ENCODE peak calls at places on chromosomes 6 and 20, in six cellular contexts. U is GM23338, J is Panc1, X is WERI-Rb-1, S is heart right ventricle, O is AG09319. W is an unnamed sample.

GRCh38 chr6:112466378-112467151 is 119.4 kb downstream of the RFPL4B start:
- DNase-seq in O (no peak), J (no peak), X (no peak), U (no peak), S (no peak), W (no peak)

GRCh38 chr6:147507162-147508072 is 1.1 kb upstream of the SAMD5 start:
- DNase-seq in U (peak), X (peak), S (no peak), O (no peak), J (no peak), W (peak)

GRCh38 chr20:59159822-59160740 is 3.5 kb upstream of the ZNF831 start:
- DNase-seq in J (no peak), X (no peak), U (no peak), O (no peak), S (no peak), W (no peak)

GRCh38 chr6:88780714-88781389 is 182.6 kb downstream of the RNGTT start:
- DNase-seq in J (peak), O (peak), X (peak), S (peak), U (peak), W (peak)

GRCh38 chr20:20085812-20086211 is 33.5 kb downstream of the CFAP61 start:
- DNase-seq in U (no peak), S (peak), J (no peak), O (no peak), X (no peak), W (no peak)

GRCh38 chr20:51393566-51393965 is 149.0 kb downstream of the NFATC2 start:
- DNase-seq in U (no peak), J (no peak), O (no peak), X (no peak), S (peak), W (no peak)

GRCh38 chr6:90687751-90688380 is 101.0 kb upstream of the MAP3K7 start:
- DNase-seq in J (no peak), S (no peak), X (no peak), O (no peak), U (no peak), W (no peak)

GRCh38 chr6:109695468-109695867 is 4.4 kb downstream of the FIG4 start:
- DNase-seq in X (no peak), U (peak), J (no peak), O (no peak), S (no peak), W (no peak)

GRCh38 chr20:56710577-56711465 is 81.7 kb downstream of the TFAP2C start:
- DNase-seq in U (peak), S (no peak), X (no peak), J (peak), O (no peak), W (no peak)

GRCh38 chr6:42168650-42169049 is 4.5 kb upstream of the GUCA1A start:
- DNase-seq in X (no peak), S (no peak), U (no peak), J (no peak), O (no peak), W (no peak)

GRCh38 chr6:26087284-26088115 is at the start of gene HFE:
- DNase-seq in O (no peak), U (peak), J (no peak), S (peak), X (no peak), W (peak)

GRCh38 chr6:157732416-157733161 is 90.5 kb upstream of the SNX9 start:
- DNase-seq in X (no peak), J (no peak), S (no peak), U (no peak), O (no peak), W (no peak)

GRCh38 chr6:159043236-159043635 is 1.6 kb downstream of the TAGAP start:
- DNase-seq in J (no peak), O (no peak), X (no peak), U (no peak), S (no peak), W (no peak)

GRCh38 chr6:70380259-70380658 is 33.0 kb upstream of the FAM135A start:
- DNase-seq in J (no peak), X (no peak), O (no peak), U (no peak), S (no peak), W (no peak)

DNA sequence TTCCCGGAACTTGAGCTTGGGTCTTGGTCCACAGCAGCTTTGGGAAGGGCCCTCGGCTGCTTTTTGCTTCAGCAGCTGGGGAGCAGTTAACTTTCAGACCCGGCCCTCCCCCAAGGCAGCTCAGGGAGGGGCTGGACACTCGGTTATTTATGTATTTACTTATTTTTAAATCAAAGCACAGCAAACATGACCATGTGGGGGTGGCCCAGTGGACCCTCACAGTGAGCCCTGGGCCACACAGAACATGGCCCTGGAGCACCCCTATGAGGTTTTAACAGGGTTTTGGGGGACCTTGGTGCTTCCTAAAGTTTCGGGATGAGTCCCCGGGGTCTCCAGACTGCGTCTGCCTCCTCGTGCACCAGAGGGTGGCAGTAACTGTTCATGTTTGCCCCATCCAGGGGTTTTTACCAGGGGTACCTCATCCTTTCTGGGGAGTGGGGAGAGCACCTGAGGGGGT is 26.6 kb upstream of the NPBWR2 start:
- DNase-seq in S (no peak), J (no peak), O (no peak), U (peak), X (no peak), W (no peak)
- TF ChIP-seq CTCF in S (no peak), J (no peak), O (no peak), U (peak), X (no peak), W (peak)

GRCh38 chr20:17654649-17655285 is 27.3 kb downstream of the RRBP1 start:
- DNase-seq in X (peak), O (no peak), U (peak), J (no peak), S (no peak), W (peak)
- TF ChIP-seq CTCF in X (peak), O (peak), U (peak), J (peak), S (peak), W (peak)

GRCh38 chr6:6221829-6222535 is 98.5 kb downstream of the F13A1 start:
- DNase-seq in J (no peak), U (peak), X (peak), S (no peak), O (no peak), W (peak)
- TF ChIP-seq CTCF in J (peak), U (peak), X (peak), S (peak), O (no peak), W (peak)

GRCh38 chr6:96878101-96878500 is 19.6 kb downstream of the NDUFAF4 start:
- DNase-seq in J (no peak), U (no peak), S (no peak), O (no peak), X (no peak), W (no peak)

DNA sequence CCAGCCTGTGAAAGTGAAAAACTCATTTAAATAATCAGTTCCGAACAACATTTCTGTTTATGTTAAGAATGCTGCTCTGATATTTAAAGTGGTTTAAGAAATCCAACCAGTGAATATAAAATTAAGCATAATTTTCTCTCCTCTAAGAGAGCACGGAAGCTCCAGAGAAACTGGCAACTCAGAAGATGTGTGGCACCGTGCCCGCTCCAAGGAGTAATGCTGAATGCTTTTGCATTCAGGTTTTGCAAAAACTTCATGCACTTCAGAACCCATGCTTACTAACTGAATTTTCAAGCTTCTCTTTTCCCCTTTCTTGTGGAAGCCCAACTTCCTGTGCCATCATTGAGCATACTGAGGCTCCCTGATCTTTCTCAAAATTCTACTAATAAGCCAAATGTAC is 20.5 kb downstream of the NDUFAF4 start:
- DNase-seq in J (no peak), O (no peak), U (no peak), X (no peak), S (no peak), W (no peak)
- TF ChIP-seq CTCF in J (no peak), O (no peak), U (no peak), X (no peak), S (no peak), W (no peak)

GRCh38 chr20:2816583-2817340 is 598 bp downstream of the TMEM239 start:
- DNase-seq in O (no peak), S (no peak), U (peak), J (no peak), X (no peak), W (no peak)
- TF ChIP-seq CTCF in O (no peak), S (no peak), U (peak), J (no peak), X (no peak), W (no peak)

W was measured in neural crest cell.